ENCODE peak calls at places on chromosomes 3 and 15, in four cellular contexts. N is GM12878, B is K562, S is HepG2. O is an unnamed sample.

GRCh38 chr3:150407051-150407817 is 864 bp upstream of the TSC22D2 start:
- DNase-seq in N (no peak), B (peak; percentile 46), S (no peak), O (peak; percentile 6)

GRCh38 chr3:113698891-113699465 is 2.5 kb upstream of the USF3 start:
- DNase-seq in N (no peak), B (no peak), S (no peak), O (no peak)

GRCh38 chr3:141452045-141452444 is 34.8 kb upstream of the RASA2 start:
- DNase-seq in N (peak; percentile 80), B (peak; percentile 63), S (peak; percentile 59), O (peak; percentile 38)

GRCh38 chr3:107344722-107345121 is 32.5 kb upstream of the CCDC54 start:
- DNase-seq in N (no peak), B (no peak), S (no peak), O (no peak)

GRCh38 chr3:97957617-97958311 is 14.5 kb downstream of the RIOX2 start:
- DNase-seq in N (no peak), B (no peak), S (no peak), O (no peak)

GRCh38 chr15:88141490-88141889 is 115.0 kb downstream of the NTRK3 start:
- DNase-seq in N (no peak), B (no peak), S (no peak), O (no peak)

GRCh38 chr3:37453393-37454391 is 279.3 kb upstream of the LRRFIP2 start:
- DNase-seq in N (no peak), B (no peak), S (peak; percentile 10), O (no peak)

GRCh38 chr3:110436209-110436608 is 635.4 kb upstream of the NECTIN3 start:
- DNase-seq in N (no peak), B (no peak), S (peak; percentile 68), O (no peak)

GRCh38 chr3:101940521-101940992 is 91.2 kb downstream of the NFKBIZ start:
- DNase-seq in N (no peak), B (peak; percentile 38), S (no peak), O (peak; percentile 24)

GRCh38 chr15:93470042-93470441 is 381.0 kb upstream of the RGMA start:
- DNase-seq in N (no peak), B (peak; percentile 11), S (no peak), O (no peak)

GRCh38 chr15:48862705-48863104 is 15.2 kb upstream of the EID1 start:
- DNase-seq in N (no peak), B (no peak), S (no peak), O (no peak)

GRCh38 chr3:181570472-181570871 is 141.3 kb upstream of the SOX2 start:
- DNase-seq in N (no peak), B (no peak), S (no peak), O (no peak)

GRCh38 chr3:170277833-170278586 is 55.8 kb downstream of the PRKCI start:
- DNase-seq in N (no peak), B (no peak), S (no peak), O (no peak)

GRCh38 chr3:186152361-186152798 is 43.5 kb upstream of the ETV5 start:
- DNase-seq in N (peak; percentile 7), B (no peak), S (no peak), O (no peak)

GRCh38 chr3:57287205-57287604 is 5.3 kb downstream of the ASB14 start:
- DNase-seq in N (no peak), B (no peak), S (no peak), O (no peak)

GRCh38 chr15:22788004-22788403 is 1.6 kb downstream of the NIPA1 start:
- DNase-seq in N (no peak), B (no peak), S (no peak), O (no peak)

GRCh38 chr3:194489736-194490612 is 3.2 kb upstream of the ATP13A3 start:
- DNase-seq in N (no peak), B (peak; percentile 44), S (no peak), O (no peak)

GRCh38 chr3:184002469-184002868 is 15.2 kb downstream of the ABCC5 start:
- DNase-seq in N (no peak), B (no peak), S (no peak), O (no peak)

GRCh38 chr3:114284644-114285043 is 9.2 kb upstream of the TIGIT start:
- DNase-seq in N (no peak), B (no peak), S (no peak), O (no peak)

GRCh38 chr15:47586653-47587224 is 130.6 kb upstream of the SEMA6D start:
- DNase-seq in N (no peak), B (no peak), S (no peak), O (no peak)

GRCh38 chr3:148866261-148866660 is 1.2 kb downstream of the CPA3 start:
- DNase-seq in N (no peak), B (no peak), S (no peak), O (no peak)

GRCh38 chr15:50065264-50065663 is 53.8 kb downstream of the ATP8B4 start:
- DNase-seq in N (no peak), B (no peak), S (no peak), O (no peak)

GRCh38 chr3:171431550-171431949 is 28.7 kb downstream of the TNIK start:
- DNase-seq in N (no peak), B (no peak), S (no peak), O (no peak)

GRCh38 chr3:87867001-87867400 is 191.8 kb downstream of the CGGBP1 start:
- DNase-seq in N (no peak), B (no peak), S (no peak), O (no peak)

DNA sequence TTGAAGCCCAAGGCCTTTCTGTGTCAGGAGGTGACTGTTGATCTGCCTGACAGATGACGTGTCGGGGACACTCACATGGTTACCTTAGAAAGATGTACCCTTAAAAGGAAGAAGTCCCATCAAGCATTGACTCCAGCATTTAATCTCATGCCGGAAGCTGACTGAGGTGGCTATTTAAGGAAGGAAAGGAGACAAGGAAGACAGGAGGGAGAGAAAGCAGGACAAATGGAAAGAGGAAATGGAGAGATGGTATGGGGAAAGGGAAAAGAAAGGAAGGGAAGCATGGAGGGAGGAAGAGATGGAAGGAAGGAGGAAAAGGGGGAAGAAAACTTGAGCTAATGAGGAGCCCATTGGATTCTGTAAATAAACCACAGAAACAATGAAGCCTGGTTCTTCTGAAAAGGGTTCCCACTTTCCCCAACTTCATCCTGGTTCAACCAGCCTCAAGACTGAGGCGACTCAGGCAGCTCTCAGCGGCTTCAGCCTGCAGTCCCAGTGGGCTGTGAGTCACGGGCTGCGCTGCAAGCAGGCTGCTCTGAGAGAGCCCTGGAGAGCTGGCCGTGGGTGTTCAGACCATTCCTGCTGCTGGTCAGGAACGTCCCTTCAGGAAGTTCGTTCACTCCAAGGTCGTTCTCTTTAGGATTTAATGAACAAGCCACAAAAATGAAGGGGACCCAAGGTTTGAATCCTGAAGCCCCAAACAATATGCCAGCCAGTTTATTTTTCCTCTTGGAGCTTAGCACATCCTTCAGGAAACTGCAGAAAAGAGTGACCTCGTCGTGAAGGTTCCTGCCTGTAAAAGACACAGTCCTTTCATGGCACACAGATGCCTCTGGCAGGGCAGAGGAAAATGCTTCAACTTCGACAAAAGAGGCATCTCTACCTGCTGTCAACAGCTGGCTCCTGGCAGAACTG is 69.6 kb upstream of the THBS1 start:
- DNase-seq in N (no peak), B (peak; percentile 43), S (no peak), O (peak; percentile 4)
- TF ChIP-seq JUNB in N (no peak), B (no peak), S (no peak), O (no peak)

GRCh38 chr3:1092771-1093170 is at the start of gene CNTN6:
- DNase-seq in N (no peak), B (no peak), S (no peak), O (no peak)
- TF ChIP-seq BHLHE40 in N (no peak), B (no peak), S (no peak), O (no peak)

GRCh38 chr15:67038721-67039120 is 26.7 kb upstream of the SMAD3 start:
- DNase-seq in N (no peak), B (no peak), S (no peak), O (no peak)

GRCh38 chr15:67037694-67038093 is 27.7 kb upstream of the SMAD3 start:
- DNase-seq in N (no peak), B (no peak), S (no peak), O (no peak)

GRCh38 chr15:67036775-67037555 is 28.4 kb upstream of the SMAD3 start:
- DNase-seq in N (no peak), B (no peak), S (no peak), O (no peak)

GRCh38 chr15:67040277-67040676 is 25.1 kb upstream of the SMAD3 start:
- DNase-seq in N (no peak), B (no peak), S (no peak), O (no peak)

DNA sequence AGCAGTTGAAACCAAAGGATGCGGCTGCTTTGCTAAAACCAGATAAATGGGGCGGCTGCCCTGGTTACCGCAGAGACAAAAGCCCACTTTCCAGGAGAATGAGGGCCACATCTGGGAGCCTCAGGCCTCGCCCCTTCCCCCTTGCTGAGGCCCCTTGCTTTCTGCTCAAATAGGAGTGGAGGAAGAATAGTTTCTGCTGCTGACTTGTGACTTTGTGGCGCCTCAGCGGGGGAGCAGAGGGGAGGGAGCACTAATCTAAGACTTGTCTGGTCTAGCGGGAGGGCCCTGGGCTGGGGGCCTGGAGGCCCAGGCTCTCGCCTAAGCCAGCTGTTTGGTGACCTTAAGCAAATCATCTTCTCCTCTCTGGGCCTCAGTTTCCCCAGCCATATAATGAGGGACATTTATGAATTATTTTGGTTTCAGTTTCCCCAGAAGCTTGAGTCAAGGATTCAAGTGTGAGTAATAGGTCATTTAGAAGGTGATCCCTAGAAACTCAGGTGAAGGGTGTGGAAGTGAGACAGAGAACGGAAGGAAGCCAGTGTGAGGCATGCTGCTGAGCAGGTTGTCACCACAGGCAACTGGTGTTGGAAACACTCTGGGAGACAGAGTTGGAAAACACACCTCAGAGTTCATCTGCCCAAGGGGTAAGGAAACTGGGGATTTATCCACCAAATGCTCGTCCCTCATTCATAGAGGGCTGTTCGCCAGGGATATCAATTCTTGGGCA is 25.9 kb upstream of the SMAD3 start:
- DNase-seq in N (no peak), B (peak; percentile 60), S (no peak), O (no peak)
- TF ChIP-seq JUNB in N (no peak), B (no peak), S (no peak), O (no peak)

DNA sequence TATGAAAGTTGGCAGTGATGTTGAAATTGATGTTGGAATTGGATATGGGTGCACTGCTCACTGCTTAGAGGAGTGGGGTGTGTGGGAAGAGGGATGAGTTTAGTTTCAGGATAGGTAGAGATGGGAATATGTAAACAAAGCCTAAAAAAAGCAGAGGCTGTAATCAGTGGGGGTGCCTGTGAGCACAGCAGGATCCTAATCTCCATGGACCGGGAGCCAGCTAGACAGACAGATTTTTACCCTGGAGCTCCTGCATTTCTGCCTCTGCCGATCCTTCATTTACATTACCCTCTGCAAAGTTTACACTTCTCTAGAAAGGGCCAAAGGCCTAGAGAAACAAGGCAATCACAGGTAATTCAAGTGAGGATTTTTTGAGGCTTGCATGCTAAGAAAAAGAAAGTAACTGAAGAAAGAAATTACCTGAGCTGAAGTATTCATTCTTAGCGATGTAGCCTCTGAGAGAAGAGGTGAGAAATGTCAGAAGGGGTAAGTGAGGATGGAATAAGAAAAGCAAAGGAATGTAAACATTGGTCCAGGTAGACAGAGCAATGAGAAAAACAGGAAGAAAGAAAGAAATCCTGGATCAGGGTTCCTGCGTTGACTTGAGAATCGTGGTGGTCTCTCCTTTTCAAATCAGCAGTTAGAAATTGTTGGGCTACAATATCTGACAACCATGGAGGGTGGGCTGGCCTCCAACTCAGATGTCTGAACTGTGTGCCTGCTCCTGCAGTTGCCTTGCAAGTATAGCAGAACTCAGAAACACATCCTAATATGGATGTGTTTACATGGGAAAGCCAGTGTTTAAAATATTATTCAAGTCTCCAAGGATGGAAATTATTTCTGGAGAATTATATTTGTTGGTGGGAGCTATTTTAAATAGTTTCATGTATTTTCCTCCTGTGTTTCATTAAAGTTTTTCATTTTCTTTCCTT is 79.8 kb downstream of the CRTC3 start:
- DNase-seq in N (no peak), B (no peak), S (no peak), O (no peak)
- TF ChIP-seq BHLHE40 in N (no peak), B (no peak), S (no peak), O (no peak)